ENCODE peak calls at places on chromosomes 2 and 18, in eight cellular contexts. W is AG20443; M is stimulated activated CD4-positive, alpha-beta T cell treated with anti-CD3 and anti-CD28 coated beads, Interleukin-12 subunit alpha, Interleukin-12 subunit beta, amount 100 ng/mL, for 4 hours; J is activated CD4-positive, alpha-beta T cell treated with anti-CD3 and anti-CD28 coated beads, Interleukin-2, amount 50 U/mL, for 4 hours; Y is posterior vena cava; E is NCI-H2029; S is cardiac muscle cell; Z is activated T-cell treated with anti-CD3 and anti-CD28 coated beads for 24 hours. O is an unnamed sample.

GRCh38 chr2:105144128-105144940 is 97.2 kb upstream of the GPR45 start:
- DNase-seq in W (peak; percentile 20), M (no peak), J (no peak), Y (no peak), E (no peak), S (no peak), Z (no peak), O (no peak)

GRCh38 chr18:76358774-76359173 is 136.3 kb downstream of the ZNF516 start:
- DNase-seq in W (no peak), M (no peak), J (no peak), Y (no peak), E (no peak), S (no peak), Z (no peak), O (no peak)

GRCh38 chr18:44887227-44887631 is 206.5 kb downstream of the SETBP1 start:
- DNase-seq in W (peak; percentile 58), M (peak; percentile 17), J (no peak), Y (no peak), E (no peak), S (peak; percentile 67), Z (peak; percentile 53), O (peak; percentile 44)

GRCh38 chr18:32919799-32920198 is 147.0 kb upstream of the KLHL14 start:
- DNase-seq in W (no peak), M (no peak), J (no peak), Y (no peak), E (peak; percentile 3), S (no peak), Z (no peak), O (peak; percentile 51)

GRCh38 chr2:71792926-71793761 is 339.8 kb downstream of the DYSF start:
- DNase-seq in W (peak; percentile 54), M (no peak), J (no peak), Y (no peak), E (no peak), S (peak; percentile 69), Z (no peak), O (peak; percentile 70)

GRCh38 chr2:164967349-164967748 is 12.0 kb upstream of the SLC38A11 start:
- DNase-seq in W (no peak), M (no peak), J (no peak), Y (no peak), E (no peak), S (no peak), Z (no peak), O (no peak)

GRCh38 chr2:79993144-79993543 is 311.4 kb downstream of the LRRTM1 start:
- DNase-seq in W (no peak), M (no peak), J (no peak), Y (no peak), E (no peak), S (no peak), Z (no peak), O (no peak)

GRCh38 chr2:101777337-101777736 is 79.8 kb downstream of the MAP4K4 start:
- DNase-seq in W (no peak), M (no peak), J (no peak), Y (no peak), E (no peak), S (no peak), Z (no peak), O (no peak)

GRCh38 chr2:149313512-149313972 is 16.8 kb upstream of the LYPD6 start:
- DNase-seq in W (peak; percentile 73), M (no peak), J (no peak), Y (no peak), E (peak; percentile 90), S (peak; percentile 43), Z (no peak), O (peak; percentile 56)

GRCh38 chr18:61546598-61546997 is 213.4 kb downstream of the CDH20 start:
- DNase-seq in W (peak; percentile 58), M (no peak), J (no peak), Y (no peak), E (no peak), S (peak; percentile 63), Z (no peak), O (no peak)

GRCh38 chr18:28594034-28594433 is 417.1 kb upstream of the CDH2 start:
- DNase-seq in W (no peak), M (no peak), J (no peak), Y (no peak), E (no peak), S (no peak), Z (no peak), O (no peak)

GRCh38 chr2:199407421-199407820 is 50.3 kb downstream of the SATB2 start:
- DNase-seq in W (no peak), M (no peak), J (no peak), Y (no peak), E (no peak), S (no peak), Z (no peak), O (no peak)

GRCh38 chr18:36247036-36247435 is 50.5 kb upstream of the FHOD3 start:
- DNase-seq in W (no peak), M (no peak), J (no peak), Y (no peak), E (no peak), S (no peak), Z (no peak), O (no peak)

GRCh38 chr18:12317664-12318333 is 9.8 kb downstream of the TUBB6 start:
- DNase-seq in W (peak; percentile 59), M (no peak), J (no peak), Y (no peak), E (no peak), S (peak; percentile 82), Z (no peak), O (no peak)

GRCh38 chr18:44185981-44186380 is 494.7 kb upstream of the SETBP1 start:
- DNase-seq in W (no peak), M (no peak), J (no peak), Y (no peak), E (no peak), S (no peak), Z (no peak), O (no peak)

GRCh38 chr2:182066439-182067061 is 80.9 kb downstream of the PPP1R1C start:
- DNase-seq in W (peak; percentile 54), M (no peak), J (no peak), Y (no peak), E (no peak), S (peak; percentile 91), Z (no peak), O (no peak)

GRCh38 chr2:131016826-131017596 is 76.2 kb downstream of the FAM168B start:
- DNase-seq in W (peak; percentile 55), M (no peak), J (no peak), Y (no peak), E (no peak), S (peak; percentile 89), Z (no peak), O (no peak)

GRCh38 chr2:133812826-133813617 is 244.8 kb upstream of the NCKAP5 start:
- DNase-seq in W (no peak), M (no peak), J (no peak), Y (no peak), E (no peak), S (peak; percentile 40), Z (no peak), O (no peak)

GRCh38 chr2:118750959-118751565 is 96.4 kb downstream of the EN1 start:
- DNase-seq in W (peak; percentile 61), M (no peak), J (no peak), Y (no peak), E (no peak), S (peak; percentile 21), Z (no peak), O (no peak)

GRCh38 chr2:20012032-20012281 is 511 bp downstream of the MATN3 start:
- DNase-seq in W (peak; percentile 14), M (no peak), J (no peak), Y (no peak), E (no peak), S (no peak), Z (no peak), O (no peak)

GRCh38 chr18:36441872-36442271 is 144.4 kb downstream of the FHOD3 start:
- DNase-seq in W (peak; percentile 65), M (no peak), J (no peak), Y (no peak), E (no peak), S (peak; percentile 87), Z (no peak), O (no peak)

GRCh38 chr2:145286716-145287115 is 766.8 kb upstream of the ZEB2 start:
- DNase-seq in W (peak; percentile 5), M (no peak), J (no peak), Y (no peak), E (no peak), S (peak; percentile 2), Z (no peak), O (no peak)

GRCh38 chr2:170425291-170425751 is 247.4 kb downstream of the MYO3B start:
- DNase-seq in W (peak; percentile 23), M (no peak), J (no peak), Y (no peak), E (no peak), S (peak; percentile 43), Z (no peak), O (no peak)